ENCODE peak calls at places on chromosome 21, in ten cellular contexts. Z is endodermal cell, C is heart left ventricle, F is H9, K is GM10248, V is GM20000, W is fibroblast of mammary gland, I is GM12865, D is thyroid gland, M is IMR-90. G is an unnamed sample.

GRCh38 chr21:33686386-33686785 is 44.1 kb downstream of the ITSN1 start:
- DNase-seq in Z (no peak), C (no peak), F (no peak), K (no peak), V (no peak), W (no peak), I (peak; percentile 46), D (no peak), M (no peak), G (no peak)

GRCh38 chr21:14683021-14683420 is 136.9 kb upstream of the SAMSN1 start:
- DNase-seq in Z (no peak), C (no peak), F (no peak), K (no peak), V (no peak), W (no peak), I (no peak), D (no peak), M (no peak), G (no peak)

GRCh38 chr21:32249551-32250280 is 29.1 kb downstream of the MIS18A start:
- DNase-seq in Z (no peak), C (no peak), F (no peak), K (no peak), V (no peak), W (no peak), I (no peak), D (no peak), M (no peak), G (no peak)

GRCh38 chr21:27513016-27513415 is 546.1 kb upstream of the ADAMTS5 start:
- DNase-seq in Z (no peak), C (no peak), F (no peak), K (no peak), V (no peak), W (no peak), I (no peak), D (no peak), M (no peak), G (no peak)

GRCh38 chr21:43609501-43610340 is 49.6 kb downstream of the HSF2BP start:
- DNase-seq in Z (no peak), C (no peak), F (no peak), K (no peak), V (no peak), W (peak; percentile 69), I (no peak), D (peak; percentile 83), M (peak; percentile 88), G (no peak)

GRCh38 chr21:15531986-15532385 is 197.8 kb upstream of the USP25 start:
- DNase-seq in Z (no peak), C (no peak), F (no peak), K (no peak), V (no peak), W (no peak), I (no peak), D (no peak), M (no peak), G (no peak)

GRCh38 chr21:28089599-28090421 is 902.9 kb downstream of the LTN1 start:
- DNase-seq in Z (peak; percentile 87), C (no peak), F (peak; percentile 30), K (no peak), V (no peak), W (peak; percentile 13), I (no peak), D (no peak), M (no peak), G (no peak)

GRCh38 chr21:17462276-17462981 is 50.4 kb upstream of the CXADR start:
- DNase-seq in Z (no peak), C (no peak), F (no peak), K (no peak), V (no peak), W (peak; percentile 56), I (no peak), D (no peak), M (peak; percentile 42), G (no peak)

GRCh38 chr21:16085436-16085835 is 355.7 kb downstream of the USP25 start:
- DNase-seq in Z (no peak), C (no peak), F (no peak), K (no peak), V (no peak), W (peak; percentile 87), I (no peak), D (no peak), M (peak; percentile 39), G (no peak)

GRCh38 chr21:36261459-36261858 is 58.5 kb upstream of the MORC3 start:
- DNase-seq in Z (no peak), C (no peak), F (no peak), K (no peak), V (no peak), W (no peak), I (no peak), D (no peak), M (no peak), G (no peak)

GRCh38 chr21:44006017-44006624 is 6.0 kb upstream of the TRAPPC10 start:
- DNase-seq in Z (no peak), C (peak; percentile 40), F (no peak), K (no peak), V (no peak), W (peak; percentile 93), I (no peak), D (no peak), M (peak; percentile 90), G (no peak)

GRCh38 chr21:33122507-33122906 is 52.6 kb downstream of the OLIG1 start:
- DNase-seq in Z (no peak), C (no peak), F (no peak), K (no peak), V (no peak), W (no peak), I (no peak), D (no peak), M (no peak), G (no peak)

GRCh38 chr21:16912075-16912474 is 600.8 kb upstream of the CXADR start:
- DNase-seq in Z (no peak), C (no peak), F (no peak), K (no peak), V (no peak), W (peak; percentile 26), I (no peak), D (no peak), M (peak; percentile 22), G (no peak)

GRCh38 chr21:45029298-45029967 is 44.9 kb upstream of the ADARB1 start:
- DNase-seq in Z (peak; percentile 76), C (peak; percentile 50), F (peak; percentile 64), K (no peak), V (no peak), W (peak; percentile 28), I (no peak), D (no peak), M (no peak), G (no peak)

GRCh38 chr21:39867198-39867650 is at the start of gene PCP4:
- DNase-seq in Z (peak; percentile 96), C (peak; percentile 24), F (peak; percentile 93), K (peak; percentile 32), V (peak; percentile 27), W (peak; percentile 20), I (peak; percentile 53), D (peak; percentile 95), M (no peak), G (no peak)

GRCh38 chr21:33866851-33867250 is 48.8 kb downstream of the ATP5PO start:
- DNase-seq in Z (no peak), C (no peak), F (no peak), K (no peak), V (no peak), W (peak; percentile 75), I (no peak), D (no peak), M (peak; percentile 60), G (no peak)

GRCh38 chr21:15741510-15741909 is 11.7 kb downstream of the USP25 start:
- DNase-seq in Z (no peak), C (no peak), F (no peak), K (no peak), V (no peak), W (peak; percentile 70), I (no peak), D (no peak), M (peak; percentile 67), G (no peak)

GRCh38 chr21:29305068-29305467 is 6.3 kb downstream of the BACH1 start:
- DNase-seq in Z (no peak), C (no peak), F (no peak), K (no peak), V (no peak), W (peak; percentile 27), I (no peak), D (no peak), M (no peak), G (no peak)

GRCh38 chr21:41817228-41817627 is 50.4 kb upstream of the RIPK4 start:
- DNase-seq in Z (peak; percentile 82), C (no peak), F (peak; percentile 57), K (peak; percentile 67), V (peak; percentile 89), W (peak; percentile 81), I (peak; percentile 71), D (peak; percentile 75), M (peak; percentile 83), G (no peak)
- TF ChIP-seq CTCF in Z (peak; percentile 83), C (no peak), F (peak; percentile 76), K (peak; percentile 65), V (peak; percentile 54), W (peak; percentile 88), I (peak; percentile 67), D (peak; percentile 47), M (peak; percentile 81), G (no peak)

DNA sequence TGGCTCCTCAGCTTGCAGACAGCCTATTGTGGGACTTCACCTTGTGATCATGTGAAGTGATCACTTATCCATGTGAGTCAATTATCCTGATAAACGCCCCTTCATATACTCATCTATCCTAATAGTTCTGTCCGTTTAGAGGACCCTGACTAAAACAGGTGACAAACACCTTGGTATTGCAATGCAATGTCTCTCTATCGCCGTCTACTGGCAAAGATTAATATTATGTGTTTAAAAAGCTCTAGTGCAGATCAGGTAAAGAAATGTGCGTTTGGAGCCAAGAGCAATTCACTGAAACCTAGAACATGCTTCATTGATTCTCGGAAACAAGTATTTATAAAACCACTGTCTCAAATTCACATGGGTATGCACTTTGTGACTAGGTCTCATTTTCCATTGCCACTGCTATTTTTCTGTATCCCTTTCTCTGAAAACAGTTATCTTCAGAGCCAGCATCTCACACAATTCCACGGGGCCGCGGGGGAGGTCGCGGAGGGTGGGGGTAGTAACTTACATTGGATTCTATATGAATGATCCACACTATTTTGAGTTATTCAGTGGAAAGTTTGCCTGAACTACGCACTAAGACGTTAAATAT is 554.6 kb upstream of the NCAM2 start:
- DNase-seq in Z (peak; percentile 47), C (no peak), F (no peak), K (no peak), V (no peak), W (no peak), I (peak; percentile 6), D (no peak), M (no peak), G (no peak)
- TF ChIP-seq CTCF in Z (peak; percentile 91), C (no peak), F (peak; percentile 90), K (no peak), V (no peak), W (peak; percentile 31), I (peak; percentile 46), D (peak; percentile 55), M (no peak), G (peak; percentile 43)

GRCh38 chr21:38171723-38172344 is 85.0 kb upstream of the KCNJ15 start:
- DNase-seq in Z (peak; percentile 91), C (no peak), F (peak; percentile 81), K (no peak), V (no peak), W (peak; percentile 84), I (no peak), D (no peak), M (peak; percentile 45), G (no peak)
- TF ChIP-seq CTCF in Z (peak; percentile 43), C (no peak), F (peak; percentile 50), K (no peak), V (no peak), W (peak; percentile 36), I (peak; percentile 3), D (no peak), M (peak; percentile 11), G (no peak)

GRCh38 chr21:37642493-37642892 is 273.8 kb downstream of the KCNJ6 start:
- DNase-seq in Z (peak; percentile 81), C (no peak), F (peak; percentile 60), K (peak; percentile 40), V (peak; percentile 45), W (no peak), I (peak; percentile 72), D (peak; percentile 11), M (no peak), G (no peak)
- TF ChIP-seq CTCF in Z (peak; percentile 84), C (no peak), F (peak; percentile 81), K (peak; percentile 32), V (peak; percentile 34), W (no peak), I (peak; percentile 42), D (no peak), M (no peak), G (no peak)

G was measured in CD14-positive monocyte.